ENCODE peak calls at places on chromosomes 1 and 21, in nine cellular contexts. L is activated CD4-positive, CD25-positive, alpha-beta regulatory T cell treated with anti-CD3 and anti-CD28 coated beads, Interleukin-2, amount 50 U/mL, for 72 hours; R is Calu3; X is stimulated activated effector memory CD8-positive, alpha-beta T cell treated with anti-CD3 and anti-CD28 coated beads, Interleukin-12 subunit alpha, Interleukin-12 subunit beta, amount 100 ng/mL, for 72 hours; D is SHP77; E is HFFc6; G is T1000; K is RWPE1; F is left ventricle myocardium superior. I is an unnamed sample.

GRCh38 chr1:117616356-117616755 is 10.5 kb downstream of the TENT5C start:
- DNase-seq in L (no peak), R (no peak), X (no peak), D (no peak), E (no peak), G (no peak), K (no peak), F (no peak), I (no peak)

GRCh38 chr1:32151319-32151787 is 28.1 kb upstream of the TXLNA start:
- DNase-seq in L (no peak), R (no peak), X (no peak), D (no peak), E (peak), G (peak), K (no peak), F (no peak), I (peak)

GRCh38 chr1:28506907-28507246 is 1.0 kb downstream of the RCC1 start:
- DNase-seq in L (no peak), R (no peak), X (no peak), D (no peak), E (no peak), G (no peak), K (no peak), F (no peak), I (no peak)

GRCh38 chr21:17463441-17463840 is 49.4 kb upstream of the CXADR start:
- DNase-seq in L (no peak), R (no peak), X (no peak), D (no peak), E (peak), G (no peak), K (peak), F (no peak), I (peak)

GRCh38 chr1:226491093-226491850 is 57.3 kb upstream of the STUM start:
- DNase-seq in L (no peak), R (no peak), X (no peak), D (no peak), E (no peak), G (no peak), K (no peak), F (no peak), I (no peak)

GRCh38 chr1:90175490-90176157 is 180.7 kb downstream of the ZNF326 start:
- DNase-seq in L (no peak), R (no peak), X (no peak), D (no peak), E (no peak), G (no peak), K (peak), F (no peak), I (peak)

GRCh38 chr1:11719313-11720032 is 16.5 kb upstream of the AGTRAP start:
- DNase-seq in L (peak), R (peak), X (peak), D (peak), E (peak), G (peak), K (peak), F (peak), I (peak)

GRCh38 chr1:170131984-170132383 is 13.8 kb upstream of the NTMT2 start:
- DNase-seq in L (no peak), R (no peak), X (no peak), D (no peak), E (no peak), G (no peak), K (no peak), F (no peak), I (no peak)

GRCh38 chr1:94285026-94285654 is 47.8 kb upstream of the ARHGAP29 start:
- DNase-seq in L (no peak), R (no peak), X (no peak), D (no peak), E (peak), G (no peak), K (peak), F (no peak), I (peak)

GRCh38 chr1:23126801-23127200 is 41.9 kb downstream of the LUZP1 start:
- DNase-seq in L (no peak), R (no peak), X (no peak), D (no peak), E (peak), G (no peak), K (peak), F (no peak), I (peak)

GRCh38 chr1:55311057-55311631 is 96.0 kb upstream of the USP24 start:
- DNase-seq in L (no peak), R (no peak), X (no peak), D (no peak), E (peak), G (no peak), K (peak), F (no peak), I (peak)

GRCh38 chr21:39121600-39122355 is 61.5 kb downstream of the PSMG1 start:
- DNase-seq in L (no peak), R (no peak), X (no peak), D (no peak), E (no peak), G (no peak), K (no peak), F (no peak), I (no peak)

GRCh38 chr1:11704691-11705475 is 13.4 kb downstream of the DRAXIN start:
- DNase-seq in L (no peak), R (no peak), X (no peak), D (no peak), E (no peak), G (no peak), K (no peak), F (no peak), I (no peak)

GRCh38 chr1:152752225-152752624 is 5.6 kb upstream of the KPRP start:
- DNase-seq in L (no peak), R (no peak), X (no peak), D (no peak), E (peak), G (no peak), K (peak), F (no peak), I (peak)

GRCh38 chr1:222077191-222077590 is 335.3 kb upstream of the DUSP10 start:
- DNase-seq in L (no peak), R (no peak), X (no peak), D (no peak), E (no peak), G (no peak), K (no peak), F (no peak), I (no peak)

GRCh38 chr1:52365091-52365745 is 787 bp downstream of the CC2D1B start:
- DNase-seq in L (peak), R (peak), X (no peak), D (peak), E (peak), G (peak), K (peak), F (peak), I (peak)

GRCh38 chr1:166836733-166837132 is 2.5 kb upstream of the POGK start:
- DNase-seq in L (no peak), R (no peak), X (no peak), D (no peak), E (peak), G (no peak), K (no peak), F (no peak), I (peak)

GRCh38 chr21:46322351-46323226 is 1.1 kb downstream of the C21orf58 start:
- DNase-seq in L (no peak), R (no peak), X (no peak), D (no peak), E (peak), G (no peak), K (no peak), F (no peak), I (peak)

GRCh38 chr1:159930634-159931033 is 5.3 kb upstream of the TAGLN2 start:
- DNase-seq in L (no peak), R (no peak), X (no peak), D (no peak), E (no peak), G (no peak), K (no peak), F (no peak), I (no peak)

GRCh38 chr21:29074783-29075182 is 1.3 kb upstream of the CCT8 start:
- DNase-seq in L (no peak), R (no peak), X (no peak), D (no peak), E (no peak), G (no peak), K (no peak), F (no peak), I (no peak)

GRCh38 chr21:41715649-41716321 is 51.1 kb downstream of the RIPK4 start:
- DNase-seq in L (no peak), R (peak), X (no peak), D (no peak), E (no peak), G (peak), K (peak), F (no peak), I (no peak)

GRCh38 chr21:27250386-27250785 is 283.5 kb upstream of the ADAMTS5 start:
- DNase-seq in L (no peak), R (no peak), X (no peak), D (no peak), E (no peak), G (no peak), K (no peak), F (no peak), I (no peak)

GRCh38 chr1:151059342-151060240 is at the start of gene CDC42SE1:
- DNase-seq in L (peak), R (peak), X (peak), D (peak), E (peak), G (peak), K (peak), F (peak), I (peak)

GRCh38 chr21:18026359-18026758 is 207.2 kb upstream of the C21orf91 start:
- DNase-seq in L (no peak), R (no peak), X (no peak), D (no peak), E (no peak), G (no peak), K (no peak), F (no peak), I (no peak)

GRCh38 chr1:23872421-23872820 is 4.3 kb upstream of the FUCA1 start:
- DNase-seq in L (no peak), R (no peak), X (no peak), D (no peak), E (no peak), G (no peak), K (no peak), F (no peak), I (no peak)

GRCh38 chr1:14294860-14295259 is 303.6 kb upstream of the KAZN start:
- DNase-seq in L (no peak), R (no peak), X (no peak), D (no peak), E (no peak), G (no peak), K (no peak), F (no peak), I (no peak)

GRCh38 chr1:64519921-64520320 is 50.0 kb downstream of the CACHD1 start:
- DNase-seq in L (no peak), R (no peak), X (no peak), D (no peak), E (peak), G (no peak), K (no peak), F (no peak), I (peak)

GRCh38 chr21:45276620-45277019 is 11.1 kb downstream of the POFUT2 start:
- DNase-seq in L (no peak), R (no peak), X (no peak), D (no peak), E (no peak), G (no peak), K (no peak), F (no peak), I (no peak)

GRCh38 chr1:4380564-4381168 is 273.7 kb upstream of the AJAP1 start:
- DNase-seq in L (no peak), R (no peak), X (no peak), D (no peak), E (peak), G (peak), K (peak), F (no peak), I (peak)

GRCh38 chr1:27127419-27127818 is 27.5 kb downstream of the SLC9A1 start:
- DNase-seq in L (no peak), R (no peak), X (no peak), D (no peak), E (no peak), G (no peak), K (no peak), F (no peak), I (no peak)

GRCh38 chr21:43328591-43329360 is 98.2 kb downstream of the SIK1 start:
- DNase-seq in L (no peak), R (no peak), X (no peak), D (no peak), E (no peak), G (no peak), K (no peak), F (no peak), I (no peak)

GRCh38 chr1:31552489-31552888 is 23.8 kb upstream of the TINAGL1 start:
- DNase-seq in L (no peak), R (no peak), X (no peak), D (no peak), E (no peak), G (no peak), K (no peak), F (no peak), I (no peak)

GRCh38 chr1:41607810-41608209 is 123.3 kb upstream of the EDN2 start:
- DNase-seq in L (no peak), R (no peak), X (no peak), D (no peak), E (no peak), G (no peak), K (no peak), F (no peak), I (no peak)

GRCh38 chr1:77757616-77758015 is 2.0 kb downstream of the USP33 start:
- DNase-seq in L (no peak), R (no peak), X (no peak), D (no peak), E (peak), G (no peak), K (no peak), F (no peak), I (peak)

GRCh38 chr1:148372731-148373130 is 110.4 kb downstream of the PPIAL4G start:
- DNase-seq in L (no peak), R (no peak), X (no peak), D (no peak), E (peak), G (no peak), K (no peak), F (no peak), I (peak)

GRCh38 chr1:119329521-119329920 is 39.1 kb upstream of the HAO2 start:
- DNase-seq in L (no peak), R (no peak), X (no peak), D (no peak), E (no peak), G (no peak), K (no peak), F (no peak), I (no peak)

GRCh38 chr21:42279888-42280287 is 35.3 kb downstream of the TFF3 start:
- DNase-seq in L (no peak), R (no peak), X (no peak), D (no peak), E (no peak), G (no peak), K (no peak), F (no peak), I (no peak)

GRCh38 chr1:55155522-55155921 is 59.6 kb downstream of the USP24 start:
- DNase-seq in L (no peak), R (no peak), X (no peak), D (no peak), E (no peak), G (no peak), K (peak), F (peak), I (peak)